ENCODE peak calls at places on chromosome 1, in seven cellular contexts. T, Y, W, O, J, K and Z are unnamed samples.

GRCh38 chr1:3649342-3650247 is at the start of gene WRAP73:
- DNase-seq in T (peak; percentile 97), Y (peak; percentile 80), W (peak; percentile 89), O (peak; percentile 96), J (peak; percentile 92), K (peak; percentile 90), Z (peak; percentile 96)

GRCh38 chr1:6222644-6223043 is 13.1 kb downstream of the ICMT start:
- DNase-seq in T (no peak), Y (no peak), W (no peak), O (no peak), J (no peak), K (peak; percentile 88), Z (no peak)

GRCh38 chr1:94031591-94031990 is 89.4 kb downstream of the ABCA4 start:
- DNase-seq in T (no peak), Y (no peak), W (no peak), O (no peak), J (no peak), K (no peak), Z (no peak)

GRCh38 chr1:20339811-20340457 is 49.3 kb downstream of the VWA5B1 start:
- DNase-seq in T (no peak), Y (no peak), W (no peak), O (peak; percentile 60), J (no peak), K (no peak), Z (peak; percentile 77)

GRCh38 chr1:244768804-244769203 is 66.7 kb upstream of the COX20 start:
- DNase-seq in T (no peak), Y (no peak), W (no peak), O (peak; percentile 21), J (no peak), K (no peak), Z (no peak)

GRCh38 chr1:181089017-181089776 is 697 bp downstream of the IER5 start:
- DNase-seq in T (peak; percentile 53), Y (no peak), W (no peak), O (no peak), J (peak; percentile 71), K (no peak), Z (peak; percentile 65)

GRCh38 chr1:158150512-158150911 is 30.2 kb upstream of the CD1D start:
- DNase-seq in T (no peak), Y (no peak), W (no peak), O (no peak), J (no peak), K (no peak), Z (no peak)

GRCh38 chr1:10835423-10836421 is 39.3 kb upstream of the CASZ1 start:
- DNase-seq in T (no peak), Y (peak; percentile 80), W (peak; percentile 93), O (peak; percentile 96), J (no peak), K (peak; percentile 41), Z (peak; percentile 100)

GRCh38 chr1:95179205-95180001 is 54.6 kb upstream of the RWDD3 start:
- DNase-seq in T (no peak), Y (no peak), W (peak; percentile 63), O (no peak), J (no peak), K (no peak), Z (no peak)

GRCh38 chr1:155978325-155978972 is at the start of gene ARHGEF2:
- DNase-seq in T (peak; percentile 94), Y (peak; percentile 77), W (peak; percentile 92), O (peak; percentile 95), J (peak; percentile 93), K (peak; percentile 89), Z (peak; percentile 95)

GRCh38 chr1:221503268-221503667 is 238.6 kb downstream of the DUSP10 start:
- DNase-seq in T (no peak), Y (no peak), W (no peak), O (no peak), J (no peak), K (no peak), Z (no peak)

GRCh38 chr1:219697667-219698066 is 84.8 kb upstream of the ZC3H11B start:
- DNase-seq in T (peak; percentile 1), Y (no peak), W (no peak), O (no peak), J (no peak), K (no peak), Z (no peak)

GRCh38 chr1:73333847-73334503 is 864.0 kb downstream of the LRRIQ3 start:
- DNase-seq in T (no peak), Y (no peak), W (no peak), O (no peak), J (no peak), K (no peak), Z (no peak)

GRCh38 chr1:39130297-39130696 is 74.2 kb upstream of the MACF1 start:
- DNase-seq in T (no peak), Y (no peak), W (no peak), O (no peak), J (no peak), K (no peak), Z (no peak)

GRCh38 chr1:39214998-39215873 is 10.7 kb downstream of the MACF1 start:
- DNase-seq in T (peak; percentile 86), Y (no peak), W (no peak), O (peak; percentile 39), J (no peak), K (no peak), Z (no peak)

GRCh38 chr1:215603319-215603718 is 36.2 kb downstream of the KCTD3 start:
- DNase-seq in T (no peak), Y (no peak), W (no peak), O (no peak), J (no peak), K (no peak), Z (no peak)

GRCh38 chr1:244176201-244176600 is 125.1 kb downstream of the ZBTB18 start:
- DNase-seq in T (no peak), Y (no peak), W (no peak), O (no peak), J (no peak), K (no peak), Z (no peak)

GRCh38 chr1:65264197-65264929 is 45.0 kb upstream of the DNAJC6 start:
- DNase-seq in T (no peak), Y (no peak), W (peak; percentile 51), O (peak; percentile 83), J (no peak), K (peak; percentile 29), Z (peak; percentile 47)

GRCh38 chr1:231973840-231974239 is 347.2 kb downstream of the DISC1 start:
- DNase-seq in T (no peak), Y (no peak), W (no peak), O (no peak), J (no peak), K (no peak), Z (no peak)

GRCh38 chr1:89312572-89312971 is 39.9 kb upstream of the GBP5 start:
- DNase-seq in T (no peak), Y (no peak), W (no peak), O (no peak), J (no peak), K (no peak), Z (no peak)

GRCh38 chr1:67515324-67516080 is 85.3 kb upstream of the SERBP1 start:
- DNase-seq in T (no peak), Y (peak; percentile 25), W (no peak), O (peak; percentile 37), J (no peak), K (no peak), Z (peak; percentile 42)

GRCh38 chr1:193115629-193116227 is 6.1 kb upstream of the CDC73 start:
- DNase-seq in T (no peak), Y (no peak), W (no peak), O (peak; percentile 87), J (no peak), K (no peak), Z (no peak)

GRCh38 chr1:156268336-156268735 is 14.3 kb downstream of the SMG5 start:
- DNase-seq in T (no peak), Y (no peak), W (no peak), O (no peak), J (no peak), K (no peak), Z (no peak)

GRCh38 chr1:3668585-3669300 is 16.4 kb downstream of the TP73 start:
- DNase-seq in T (no peak), Y (no peak), W (peak; percentile 61), O (peak; percentile 82), J (peak; percentile 70), K (peak; percentile 79), Z (peak; percentile 90)

DNA sequence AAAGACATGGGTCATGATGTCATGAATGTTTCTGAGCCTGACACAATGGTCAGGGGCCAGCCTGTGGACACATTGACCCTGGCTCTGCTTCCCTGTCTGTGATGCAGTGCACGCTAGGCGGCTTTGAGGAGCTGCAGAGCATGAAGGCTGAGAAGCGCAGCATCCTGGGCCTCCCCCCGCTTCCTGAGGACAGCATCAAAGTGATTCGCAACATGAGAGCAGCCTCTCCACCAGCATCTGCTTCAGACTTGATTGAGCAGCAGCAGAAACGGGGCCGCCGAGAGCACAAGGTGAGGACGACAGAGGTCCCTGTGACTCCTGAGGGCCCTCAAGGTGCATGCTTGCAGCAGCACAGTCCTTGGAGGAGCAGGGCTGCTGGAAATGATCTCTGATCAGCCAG is 8.6 kb downstream of the STRIP1 start:
- DNase-seq in T (no peak), Y (no peak), W (no peak), O (no peak), J (no peak), K (no peak), Z (no peak)
- H3K36me3 ChIP-seq in T (no peaks in the 10 kb centered on the region), Y (peaks cover 56% of the 10 kb centered on the region), W (peaks cover 100% of the 10 kb centered on the region), O (peaks cover 38% of the 10 kb centered on the region), J (peaks cover 100% of the 10 kb centered on the region), K (peaks cover 51% of the 10 kb centered on the region), Z (peaks cover 79% of the 10 kb centered on the region)

GRCh38 chr1:161121838-161122237 is 3.9 kb downstream of the NIT1 start:
- DNase-seq in T (no peak), Y (no peak), W (no peak), O (no peak), J (no peak), K (no peak), Z (no peak)
- H3K36me3 ChIP-seq in T (peaks cover 5% of the 10 kb centered on the region), Y (peaks cover 30% of the 10 kb centered on the region), W (peaks cover 83% of the 10 kb centered on the region), O (peaks cover 25% of the 10 kb centered on the region), J (peaks cover 66% of the 10 kb centered on the region), K (peaks cover 23% of the 10 kb centered on the region), Z (peaks cover 36% of the 10 kb centered on the region)

DNA sequence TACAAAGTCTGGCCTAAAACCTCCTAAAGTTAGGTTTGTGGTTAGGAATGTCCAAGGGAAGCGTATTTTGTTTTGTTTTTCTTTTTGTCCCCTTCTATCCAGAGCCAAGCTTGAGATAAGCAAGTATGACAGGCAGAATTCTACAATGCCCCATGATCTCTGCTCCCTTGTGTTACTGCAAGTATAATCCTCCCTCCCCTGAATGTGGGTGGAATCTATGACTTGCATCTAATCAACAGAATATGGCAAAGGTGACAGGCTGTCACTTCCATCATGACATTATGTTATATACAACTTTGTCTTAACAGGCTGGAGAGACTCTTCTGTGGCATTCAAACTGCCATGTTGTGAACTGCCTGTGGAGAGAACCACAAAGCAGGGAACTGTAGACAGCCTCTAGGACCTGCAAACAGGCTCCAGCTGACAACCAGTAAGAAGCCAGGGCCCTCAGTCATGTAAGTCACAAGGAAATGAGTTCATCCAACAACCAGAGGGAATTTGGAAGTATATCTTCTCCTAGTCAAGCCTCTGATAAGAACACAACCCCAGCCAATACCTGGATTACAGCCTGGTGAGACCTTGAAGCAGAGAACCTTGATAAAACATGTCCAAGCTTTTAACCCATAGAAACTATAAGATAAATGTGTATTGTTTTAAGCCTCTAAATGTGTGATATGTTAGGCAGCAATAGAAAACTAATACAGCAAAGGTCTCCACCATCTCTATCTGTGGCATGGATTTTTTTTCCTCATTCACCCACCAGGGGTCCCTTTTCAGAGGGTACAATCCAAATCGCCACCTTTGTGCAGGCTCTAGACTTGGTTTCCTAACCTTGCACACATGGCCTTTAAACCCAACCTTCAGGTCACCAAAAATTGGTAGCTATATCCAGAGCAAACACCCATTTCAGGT is 5.7 kb upstream of the C1orf162 start:
- DNase-seq in T (no peak), Y (no peak), W (no peak), O (peak; percentile 37), J (no peak), K (no peak), Z (no peak)
- H3K36me3 ChIP-seq in T (no peaks in the 10 kb centered on the region), Y (no peaks in the 10 kb centered on the region), W (no peaks in the 10 kb centered on the region), O (no peaks in the 10 kb centered on the region), J (peaks cover 75% of the 10 kb centered on the region), K (peaks cover 13% of the 10 kb centered on the region), Z (no peaks in the 10 kb centered on the region)

GRCh38 chr1:17686258-17686657 is 68.9 kb upstream of the ACTL8 start:
- DNase-seq in T (no peak), Y (no peak), W (no peak), O (no peak), J (no peak), K (no peak), Z (no peak)
- H3K36me3 ChIP-seq in T (no peaks in the 10 kb centered on the region), Y (peaks cover 8% of the 10 kb centered on the region), W (peaks cover 15% of the 10 kb centered on the region), O (peaks cover 1% of the 10 kb centered on the region), J (peaks cover 63% of the 10 kb centered on the region), K (no peaks in the 10 kb centered on the region), Z (peaks cover 10% of the 10 kb centered on the region)